ENCODE peak calls at places on chromosomes 4 and X, in seven cellular contexts. One of them, this sample, is unnamed.

GRCh38 chr4:1240721-1241465 is 8.0 kb downstream of the CTBP1 start:
- DNase-seq in fibroblast of the aortic adventitia: no peak
- DNase-seq in ovary: peak
- DNase-seq in HS-27A: no peak
- DNase-seq in fibroblast of lung: no peak
- DNase-seq in stimulated activated CD8-positive, alpha-beta memory T cell treated with anti-CD3 and anti-CD28 coated beads, Interleukin-7, amount 100 ng/mL, for 1 hour: no peak
- DNase-seq in HepG2: no peak
- DNase-seq in this sample: no peak

GRCh38 chr4:169795585-169795984 is 37.8 kb upstream of the HPF1 start:
- DNase-seq in fibroblast of the aortic adventitia: peak
- DNase-seq in ovary: no peak
- DNase-seq in HS-27A: no peak
- DNase-seq in fibroblast of lung: peak
- DNase-seq in stimulated activated CD8-positive, alpha-beta memory T cell treated with anti-CD3 and anti-CD28 coated beads, Interleukin-7, amount 100 ng/mL, for 1 hour: no peak
- DNase-seq in HepG2: no peak
- DNase-seq in this sample: no peak

GRCh38 chr4:142282870-142283431 is 563.1 kb downstream of the INPP4B start:
- DNase-seq in fibroblast of the aortic adventitia: peak
- DNase-seq in ovary: no peak
- DNase-seq in HS-27A: no peak
- DNase-seq in fibroblast of lung: no peak
- DNase-seq in stimulated activated CD8-positive, alpha-beta memory T cell treated with anti-CD3 and anti-CD28 coated beads, Interleukin-7, amount 100 ng/mL, for 1 hour: no peak
- DNase-seq in HepG2: no peak
- DNase-seq in this sample: no peak

GRCh38 chr4:36358173-36358572 is 76.8 kb downstream of the DTHD1 start:
- DNase-seq in fibroblast of the aortic adventitia: no peak
- DNase-seq in ovary: no peak
- DNase-seq in HS-27A: no peak
- DNase-seq in fibroblast of lung: no peak
- DNase-seq in stimulated activated CD8-positive, alpha-beta memory T cell treated with anti-CD3 and anti-CD28 coated beads, Interleukin-7, amount 100 ng/mL, for 1 hour: no peak
- DNase-seq in HepG2: no peak
- DNase-seq in this sample: no peak

GRCh38 chr4:76772498-76773106 is 125.3 kb downstream of the SOWAHB start:
- DNase-seq in fibroblast of the aortic adventitia: peak
- DNase-seq in ovary: no peak
- DNase-seq in HS-27A: no peak
- DNase-seq in fibroblast of lung: peak
- DNase-seq in stimulated activated CD8-positive, alpha-beta memory T cell treated with anti-CD3 and anti-CD28 coated beads, Interleukin-7, amount 100 ng/mL, for 1 hour: no peak
- DNase-seq in HepG2: no peak
- DNase-seq in this sample: peak

GRCh38 chr4:145804134-145804533 is 124.2 kb downstream of the C4orf51 start:
- DNase-seq in fibroblast of the aortic adventitia: peak
- DNase-seq in ovary: no peak
- DNase-seq in HS-27A: no peak
- DNase-seq in fibroblast of lung: peak
- DNase-seq in stimulated activated CD8-positive, alpha-beta memory T cell treated with anti-CD3 and anti-CD28 coated beads, Interleukin-7, amount 100 ng/mL, for 1 hour: no peak
- DNase-seq in HepG2: peak
- DNase-seq in this sample: peak

GRCh38 chrX:21781976-21782375 is 24.1 kb upstream of the SMPX start:
- DNase-seq in fibroblast of the aortic adventitia: no peak
- DNase-seq in ovary: no peak
- DNase-seq in HS-27A: no peak
- DNase-seq in fibroblast of lung: no peak
- DNase-seq in stimulated activated CD8-positive, alpha-beta memory T cell treated with anti-CD3 and anti-CD28 coated beads, Interleukin-7, amount 100 ng/mL, for 1 hour: no peak
- DNase-seq in HepG2: no peak
- DNase-seq in this sample: no peak

GRCh38 chr4:170776983-170777382 is 687.2 kb upstream of the AADAT start:
- DNase-seq in fibroblast of the aortic adventitia: no peak
- DNase-seq in ovary: no peak
- DNase-seq in HS-27A: no peak
- DNase-seq in fibroblast of lung: no peak
- DNase-seq in stimulated activated CD8-positive, alpha-beta memory T cell treated with anti-CD3 and anti-CD28 coated beads, Interleukin-7, amount 100 ng/mL, for 1 hour: no peak
- DNase-seq in HepG2: no peak
- DNase-seq in this sample: no peak

GRCh38 chr4:108058685-108059440 is 69.2 kb downstream of the HADH start:
- DNase-seq in fibroblast of the aortic adventitia: no peak
- DNase-seq in ovary: no peak
- DNase-seq in HS-27A: peak
- DNase-seq in fibroblast of lung: peak
- DNase-seq in stimulated activated CD8-positive, alpha-beta memory T cell treated with anti-CD3 and anti-CD28 coated beads, Interleukin-7, amount 100 ng/mL, for 1 hour: no peak
- DNase-seq in HepG2: peak
- DNase-seq in this sample: peak

GRCh38 chrX:136168929-136169735 is 21.8 kb downstream of the FHL1 start:
- DNase-seq in fibroblast of the aortic adventitia: peak
- DNase-seq in ovary: no peak
- DNase-seq in HS-27A: no peak
- DNase-seq in fibroblast of lung: peak
- DNase-seq in stimulated activated CD8-positive, alpha-beta memory T cell treated with anti-CD3 and anti-CD28 coated beads, Interleukin-7, amount 100 ng/mL, for 1 hour: no peak
- DNase-seq in HepG2: no peak
- DNase-seq in this sample: peak

GRCh38 chr4:84563002-84563401 is 19.9 kb upstream of the CDS1 start:
- DNase-seq in fibroblast of the aortic adventitia: no peak
- DNase-seq in ovary: no peak
- DNase-seq in HS-27A: no peak
- DNase-seq in fibroblast of lung: no peak
- DNase-seq in stimulated activated CD8-positive, alpha-beta memory T cell treated with anti-CD3 and anti-CD28 coated beads, Interleukin-7, amount 100 ng/mL, for 1 hour: no peak
- DNase-seq in HepG2: no peak
- DNase-seq in this sample: no peak

GRCh38 chrX:115650916-115651315 is 89.9 kb downstream of the PLS3 start:
- DNase-seq in fibroblast of the aortic adventitia: peak
- DNase-seq in ovary: peak
- DNase-seq in HS-27A: no peak
- DNase-seq in fibroblast of lung: peak
- DNase-seq in stimulated activated CD8-positive, alpha-beta memory T cell treated with anti-CD3 and anti-CD28 coated beads, Interleukin-7, amount 100 ng/mL, for 1 hour: no peak
- DNase-seq in HepG2: peak
- DNase-seq in this sample: peak

GRCh38 chr4:114926508-114926907 is 186.9 kb downstream of the NDST4 start:
- DNase-seq in fibroblast of the aortic adventitia: no peak
- DNase-seq in ovary: no peak
- DNase-seq in HS-27A: no peak
- DNase-seq in fibroblast of lung: no peak
- DNase-seq in stimulated activated CD8-positive, alpha-beta memory T cell treated with anti-CD3 and anti-CD28 coated beads, Interleukin-7, amount 100 ng/mL, for 1 hour: no peak
- DNase-seq in HepG2: no peak
- DNase-seq in this sample: no peak

GRCh38 chr4:88630756-88631155 is 38.5 kb downstream of the HERC3 start:
- DNase-seq in fibroblast of the aortic adventitia: peak
- DNase-seq in ovary: no peak
- DNase-seq in HS-27A: no peak
- DNase-seq in fibroblast of lung: peak
- DNase-seq in stimulated activated CD8-positive, alpha-beta memory T cell treated with anti-CD3 and anti-CD28 coated beads, Interleukin-7, amount 100 ng/mL, for 1 hour: no peak
- DNase-seq in HepG2: no peak
- DNase-seq in this sample: no peak

GRCh38 chr4:3364199-3364598 is 71.4 kb downstream of the RGS12 start:
- DNase-seq in fibroblast of the aortic adventitia: no peak
- DNase-seq in ovary: no peak
- DNase-seq in HS-27A: no peak
- DNase-seq in fibroblast of lung: no peak
- DNase-seq in stimulated activated CD8-positive, alpha-beta memory T cell treated with anti-CD3 and anti-CD28 coated beads, Interleukin-7, amount 100 ng/mL, for 1 hour: no peak
- DNase-seq in HepG2: no peak
- DNase-seq in this sample: no peak

GRCh38 chrX:132957211-132958085 is 981 bp downstream of the HS6ST2 start:
- DNase-seq in fibroblast of the aortic adventitia: no peak
- DNase-seq in ovary: peak
- DNase-seq in HS-27A: no peak
- DNase-seq in fibroblast of lung: peak
- DNase-seq in stimulated activated CD8-positive, alpha-beta memory T cell treated with anti-CD3 and anti-CD28 coated beads, Interleukin-7, amount 100 ng/mL, for 1 hour: no peak
- DNase-seq in HepG2: no peak
- DNase-seq in this sample: no peak

GRCh38 chr4:23091674-23092073 is 398.9 kb downstream of the GBA3 start:
- DNase-seq in fibroblast of the aortic adventitia: no peak
- DNase-seq in ovary: no peak
- DNase-seq in HS-27A: no peak
- DNase-seq in fibroblast of lung: no peak
- DNase-seq in stimulated activated CD8-positive, alpha-beta memory T cell treated with anti-CD3 and anti-CD28 coated beads, Interleukin-7, amount 100 ng/mL, for 1 hour: no peak
- DNase-seq in HepG2: no peak
- DNase-seq in this sample: no peak

GRCh38 chrX:97399400-97399799 is 515.7 kb downstream of the RPA4 start:
- DNase-seq in fibroblast of the aortic adventitia: peak
- DNase-seq in ovary: no peak
- DNase-seq in HS-27A: no peak
- DNase-seq in fibroblast of lung: peak
- DNase-seq in stimulated activated CD8-positive, alpha-beta memory T cell treated with anti-CD3 and anti-CD28 coated beads, Interleukin-7, amount 100 ng/mL, for 1 hour: no peak
- DNase-seq in HepG2: no peak
- DNase-seq in this sample: peak

GRCh38 chr4:3025881-3026280 is 48.5 kb downstream of the HTT-AS start:
- DNase-seq in fibroblast of the aortic adventitia: no peak
- DNase-seq in ovary: no peak
- DNase-seq in HS-27A: no peak
- DNase-seq in fibroblast of lung: no peak
- DNase-seq in stimulated activated CD8-positive, alpha-beta memory T cell treated with anti-CD3 and anti-CD28 coated beads, Interleukin-7, amount 100 ng/mL, for 1 hour: no peak
- DNase-seq in HepG2: no peak
- DNase-seq in this sample: no peak

GRCh38 chrX:8927066-8927465 is 106.9 kb downstream of the FAM9B start:
- DNase-seq in fibroblast of the aortic adventitia: no peak
- DNase-seq in ovary: no peak
- DNase-seq in HS-27A: no peak
- DNase-seq in fibroblast of lung: no peak
- DNase-seq in stimulated activated CD8-positive, alpha-beta memory T cell treated with anti-CD3 and anti-CD28 coated beads, Interleukin-7, amount 100 ng/mL, for 1 hour: no peak
- DNase-seq in HepG2: no peak
- DNase-seq in this sample: no peak

GRCh38 chrX:80246273-80246672 is 174.0 kb upstream of the TENT5D start:
- DNase-seq in fibroblast of the aortic adventitia: peak
- DNase-seq in ovary: no peak
- DNase-seq in HS-27A: no peak
- DNase-seq in fibroblast of lung: no peak
- DNase-seq in stimulated activated CD8-positive, alpha-beta memory T cell treated with anti-CD3 and anti-CD28 coated beads, Interleukin-7, amount 100 ng/mL, for 1 hour: no peak
- DNase-seq in HepG2: no peak
- DNase-seq in this sample: peak

GRCh38 chr4:164931551-164932324 is 45.7 kb downstream of the TRIM61 start:
- DNase-seq in fibroblast of the aortic adventitia: no peak
- DNase-seq in ovary: no peak
- DNase-seq in HS-27A: no peak
- DNase-seq in fibroblast of lung: no peak
- DNase-seq in stimulated activated CD8-positive, alpha-beta memory T cell treated with anti-CD3 and anti-CD28 coated beads, Interleukin-7, amount 100 ng/mL, for 1 hour: no peak
- DNase-seq in HepG2: no peak
- DNase-seq in this sample: no peak

GRCh38 chr4:105369988-105370387 is 103.9 kb downstream of the PPA2 start:
- DNase-seq in fibroblast of the aortic adventitia: no peak
- DNase-seq in ovary: no peak
- DNase-seq in HS-27A: no peak
- DNase-seq in fibroblast of lung: peak
- DNase-seq in stimulated activated CD8-positive, alpha-beta memory T cell treated with anti-CD3 and anti-CD28 coated beads, Interleukin-7, amount 100 ng/mL, for 1 hour: no peak
- DNase-seq in HepG2: no peak
- DNase-seq in this sample: no peak

GRCh38 chr4:149889976-149890375 is 74.3 kb upstream of the IQCM start:
- DNase-seq in fibroblast of the aortic adventitia: peak
- DNase-seq in ovary: no peak
- DNase-seq in HS-27A: no peak
- DNase-seq in fibroblast of lung: peak
- DNase-seq in stimulated activated CD8-positive, alpha-beta memory T cell treated with anti-CD3 and anti-CD28 coated beads, Interleukin-7, amount 100 ng/mL, for 1 hour: no peak
- DNase-seq in HepG2: no peak
- DNase-seq in this sample: no peak

GRCh38 chr4:35461931-35462659 is 782.2 kb downstream of the ARAP2 start:
- DNase-seq in fibroblast of the aortic adventitia: no peak
- DNase-seq in ovary: no peak
- DNase-seq in HS-27A: no peak
- DNase-seq in fibroblast of lung: no peak
- DNase-seq in stimulated activated CD8-positive, alpha-beta memory T cell treated with anti-CD3 and anti-CD28 coated beads, Interleukin-7, amount 100 ng/mL, for 1 hour: no peak
- DNase-seq in HepG2: no peak
- DNase-seq in this sample: peak

GRCh38 chr4:30208731-30209435 is 511.3 kb upstream of the PCDH7 start:
- DNase-seq in fibroblast of the aortic adventitia: no peak
- DNase-seq in ovary: no peak
- DNase-seq in HS-27A: no peak
- DNase-seq in fibroblast of lung: peak
- DNase-seq in stimulated activated CD8-positive, alpha-beta memory T cell treated with anti-CD3 and anti-CD28 coated beads, Interleukin-7, amount 100 ng/mL, for 1 hour: no peak
- DNase-seq in HepG2: no peak
- DNase-seq in this sample: peak

GRCh38 chr4:76546282-76547166 is 111.5 kb downstream of the SHROOM3 start:
- DNase-seq in fibroblast of the aortic adventitia: peak
- DNase-seq in ovary: no peak
- DNase-seq in HS-27A: no peak
- DNase-seq in fibroblast of lung: peak
- DNase-seq in stimulated activated CD8-positive, alpha-beta memory T cell treated with anti-CD3 and anti-CD28 coated beads, Interleukin-7, amount 100 ng/mL, for 1 hour: no peak
- DNase-seq in HepG2: no peak
- DNase-seq in this sample: peak

GRCh38 chr4:72564184-72564583 is 4.8 kb downstream of the ADAMTS3 start:
- DNase-seq in fibroblast of the aortic adventitia: peak
- DNase-seq in ovary: no peak
- DNase-seq in HS-27A: peak
- DNase-seq in fibroblast of lung: peak
- DNase-seq in stimulated activated CD8-positive, alpha-beta memory T cell treated with anti-CD3 and anti-CD28 coated beads, Interleukin-7, amount 100 ng/mL, for 1 hour: no peak
- DNase-seq in HepG2: no peak
- DNase-seq in this sample: no peak

This sample was measured in H4.